ENCODE peak calls at places on chromosomes 2 and 18, in six cellular contexts. O is WTC11; L is HTR-8/SVneo; P is iPS-NIHi11; Q is AG04450; W is stimulated activated CD4-positive, alpha-beta T cell treated with anti-CD3 and anti-CD28 coated beads, Interleukin-1b, Interleukin-23, amount 100 ng/mL, for 24 hours. X is an unnamed sample.

GRCh38 chr2:145874466-145874865 is 1354.5 kb upstream of the ZEB2 start:
- DNase-seq in Q (peak), P (no peak), O (no peak), W (no peak), L (no peak), X (peak)

GRCh38 chr18:54938506-54938905 is 20.8 kb downstream of the CCDC68 start:
- DNase-seq in W (no peak), L (no peak), P (no peak), O (no peak), Q (no peak), X (no peak)

GRCh38 chr2:111005307-111005706 is 115.4 kb upstream of the BCL2L11 start:
- DNase-seq in O (no peak), P (no peak), W (no peak), L (no peak), Q (no peak), X (no peak)

GRCh38 chr18:41771971-41772370 is 183.1 kb upstream of the PIK3C3 start:
- DNase-seq in Q (no peak), W (no peak), L (no peak), P (no peak), O (no peak), X (peak)

GRCh38 chr2:167706800-167707199 is 540.6 kb downstream of the STK39 start:
- DNase-seq in W (no peak), O (no peak), Q (no peak), L (no peak), P (no peak), X (peak)

GRCh38 chr2:173427887-173428683 is 73.4 kb downstream of the CDCA7 start:
- DNase-seq in O (no peak), L (no peak), P (no peak), W (no peak), Q (no peak), X (peak)

GRCh38 chr2:198757069-198757468 is 700.7 kb downstream of the SATB2 start:
- DNase-seq in P (no peak), L (no peak), Q (no peak), W (no peak), O (no peak), X (no peak)

GRCh38 chr18:70299393-70299792 is 10.5 kb downstream of the SOCS6 start:
- DNase-seq in L (no peak), P (no peak), Q (no peak), O (no peak), W (no peak), X (no peak)

GRCh38 chr2:112884869-112885502 is 26.0 kb upstream of the IL37 start:
- DNase-seq in O (peak), Q (no peak), L (peak), W (peak), P (peak), X (peak)

GRCh38 chr18:62957885-62958472 is 242.6 kb downstream of the PHLPP1 start:
- DNase-seq in P (no peak), O (peak), Q (no peak), W (peak), L (no peak), X (peak)

GRCh38 chr2:224178085-224178484 is 139.0 kb upstream of the SERPINE2 start:
- DNase-seq in P (no peak), O (no peak), Q (peak), L (no peak), W (no peak), X (peak)

GRCh38 chr18:35616664-35617423 is 35.3 kb downstream of the GALNT1 start:
- DNase-seq in W (peak), Q (peak), O (no peak), P (peak), L (peak), X (peak)

GRCh38 chr2:223696719-223697118 is 94.6 kb upstream of the SCG2 start:
- DNase-seq in W (no peak), P (no peak), O (no peak), Q (no peak), L (no peak), X (peak)

GRCh38 chr2:236870401-236870800 is 215.3 kb upstream of the COPS8 start:
- DNase-seq in L (no peak), O (no peak), P (no peak), Q (no peak), W (no peak), X (no peak)

X was measured in iris pigment epithelial cell.